ENCODE peak calls at places on chromosomes 16 and 17, in four cellular contexts. Y is NCI-H2081; X is fibroblast of mammary gland; A is activated naive CD8-positive, alpha-beta T cell treated with anti-CD3 and anti-CD28 coated beads, Interleukin-2, amount 50 U/mL, for 24 hours. U is an unnamed sample.

GRCh38 chr16:65336169-65336568 is 214.3 kb upstream of the CDH11 start:
- DNase-seq in Y (no peak), X (peak), A (no peak), U (no peak)

GRCh38 chr17:71548540-71549190 is 572.2 kb upstream of the SOX9 start:
- DNase-seq in Y (no peak), X (no peak), A (no peak), U (no peak)

GRCh38 chr16:69827527-69827926 is 65.4 kb downstream of the WWP2 start:
- DNase-seq in Y (no peak), X (no peak), A (no peak), U (no peak)

GRCh38 chr17:49260011-49260921 is 29.7 kb upstream of the PHOSPHO1 start:
- DNase-seq in Y (peak), X (peak), A (peak), U (no peak)

GRCh38 chr16:10093564-10093963 is 88.7 kb downstream of the GRIN2A start:
- DNase-seq in Y (no peak), X (peak), A (no peak), U (no peak)

GRCh38 chr17:78774956-78775571 is 7.0 kb downstream of the CYTH1 start:
- DNase-seq in Y (no peak), X (no peak), A (peak), U (no peak)

GRCh38 chr16:24977673-24978065 is 37.5 kb downstream of the ARHGAP17 start:
- DNase-seq in Y (no peak), X (peak), A (no peak), U (no peak)

GRCh38 chr17:62057696-62058095 is 7.4 kb downstream of the MED13 start:
- DNase-seq in Y (no peak), X (no peak), A (no peak), U (no peak)

GRCh38 chr16:86773339-86773715 is 195.0 kb downstream of the FOXL1 start:
- DNase-seq in Y (no peak), X (no peak), A (no peak), U (no peak)